ENCODE peak calls at places on chromosomes 7 and 10, in five cellular contexts. M is central memory CD4-positive, alpha-beta T cell; W is transverse colon; G is CD4-positive, alpha-beta memory T cell; B is EL. P is an unnamed sample.

GRCh38 chr10:125628251-125629049 is 54.5 kb downstream of the TEX36 start:
- DNase-seq in G (no peak), M (no peak), W (no peak), B (no peak), P (no peak)

GRCh38 chr7:2834748-2835441 is 9.2 kb downstream of the GNA12 start:
- DNase-seq in M (no peak), W (no peak), G (no peak), B (no peak), P (no peak)

GRCh38 chr7:50418086-50418515 is 32.0 kb downstream of the FIGNL1 start:
- DNase-seq in B (peak; percentile 75), M (peak; percentile 57), G (peak; percentile 71), W (peak; percentile 75), P (peak; percentile 87)

GRCh38 chr7:28977881-28978280 is 19.8 kb upstream of the TRIL start:
- DNase-seq in W (no peak), M (no peak), B (no peak), G (no peak), P (no peak)

GRCh38 chr10:14074062-14074884 is 256.5 kb downstream of the FRMD4A start:
- DNase-seq in W (peak; percentile 64), B (peak; percentile 100), G (no peak), M (no peak), P (no peak)

GRCh38 chr10:87659571-87660483 is at the start of gene PAPSS2:
- DNase-seq in B (peak; percentile 83), M (no peak), W (peak; percentile 74), G (no peak), P (peak; percentile 78)

GRCh38 chr7:78690174-78690573 is 763.3 kb downstream of the MAGI2 start:
- DNase-seq in M (no peak), G (no peak), W (no peak), B (no peak), P (no peak)

GRCh38 chr10:14371616-14372015 is 40.9 kb upstream of the FRMD4A start:
- DNase-seq in W (no peak), B (no peak), G (no peak), M (no peak), P (no peak)

GRCh38 chr10:7494034-7494433 is 83.2 kb upstream of the SFMBT2 start:
- DNase-seq in G (no peak), W (no peak), M (no peak), B (no peak), P (peak; percentile 43)

GRCh38 chr10:33335800-33336605 is 1.5 kb upstream of the NRP1 start:
- DNase-seq in M (no peak), B (peak; percentile 82), G (no peak), W (peak; percentile 69), P (peak; percentile 67)

GRCh38 chr7:106068538-106068961 is 43.6 kb downstream of the SYPL1 start:
- DNase-seq in B (no peak), W (no peak), M (no peak), G (no peak), P (no peak)

GRCh38 chr10:121070671-121071070 is 219.5 kb downstream of the WDR11 start:
- DNase-seq in M (no peak), G (no peak), B (no peak), W (peak; percentile 23), P (no peak)

GRCh38 chr10:25875555-25876165 is 58.4 kb upstream of the MYO3A start:
- DNase-seq in B (peak; percentile 58), G (peak; percentile 50), M (peak; percentile 23), W (peak; percentile 75), P (peak; percentile 87)

GRCh38 chr7:78673272-78673671 is 780.2 kb downstream of the MAGI2 start:
- DNase-seq in B (no peak), G (no peak), M (no peak), W (no peak), P (no peak)

GRCh38 chr7:80659120-80660055 is 20.9 kb downstream of the CD36 start:
- DNase-seq in M (no peak), G (no peak), W (no peak), B (peak; percentile 48), P (peak; percentile 37)

GRCh38 chr7:94276797-94277196 is 117.9 kb upstream of the COL1A2 start:
- DNase-seq in B (peak; percentile 53), M (no peak), G (no peak), W (no peak), P (peak; percentile 50)

GRCh38 chr7:24701899-24702235 is 55.4 kb downstream of the GSDME start:
- DNase-seq in W (no peak), G (no peak), M (no peak), B (no peak), P (no peak)

GRCh38 chr10:6396652-6397051 is 183.4 kb downstream of the PRKCQ start:
- DNase-seq in G (no peak), B (peak; percentile 87), M (no peak), W (no peak), P (no peak)

GRCh38 chr10:110634527-110635209 is 9.5 kb upstream of the RBM20 start:
- DNase-seq in G (no peak), B (no peak), W (peak; percentile 70), M (no peak), P (no peak)

GRCh38 chr10:72329290-72330058 is 25.2 kb downstream of the DNAJB12 start:
- DNase-seq in W (no peak), B (no peak), G (no peak), M (no peak), P (peak; percentile 40)

GRCh38 chr7:129690701-129691100 is 79.2 kb downstream of the NRF1 start:
- DNase-seq in B (peak; percentile 34), M (no peak), W (no peak), G (no peak), P (no peak)

GRCh38 chr10:75544381-75544780 is 113.0 kb downstream of the LRMDA start:
- DNase-seq in G (no peak), M (no peak), W (no peak), B (no peak), P (no peak)

GRCh38 chr7:13981070-13981469 is 8.4 kb downstream of the ETV1 start:
- DNase-seq in W (peak; percentile 63), M (no peak), G (no peak), B (peak; percentile 87), P (peak; percentile 50)

GRCh38 chr10:86340991-86341260 is 25.7 kb downstream of the GRID1 start:
- DNase-seq in B (no peak), G (no peak), M (no peak), W (no peak), P (peak; percentile 18)

GRCh38 chr7:155002411-155003214 is at the start of gene PAXIP1:
- DNase-seq in W (peak; percentile 49), G (peak; percentile 66), B (peak; percentile 54), M (peak; percentile 74), P (peak; percentile 92)

P was measured in neural progenitor cell.